ENCODE peak calls at places on chromosomes 16 and 17, in seven cellular contexts. One of them, this sample, is unnamed.

GRCh38 chr16:23286131-23286532 is 16.0 kb upstream of the SCNN1B start:
- DNase-seq in upper lobe of right lung: no peak
- DNase-seq in cardiac muscle cell: no peak
- DNase-seq in A549: no peak
- DNase-seq in heart right ventricle: no peak
- DNase-seq in stomach: no peak
- DNase-seq in CD8-positive, alpha-beta T cell: no peak
- DNase-seq in this sample: no peak

GRCh38 chr17:63071797-63072196 is 105.8 kb downstream of the TANC2 start:
- DNase-seq in upper lobe of right lung: no peak
- DNase-seq in A549: no peak
- DNase-seq in CD8-positive, alpha-beta T cell: no peak
- DNase-seq in cardiac muscle cell: no peak
- DNase-seq in stomach: no peak
- DNase-seq in heart right ventricle: no peak
- DNase-seq in this sample: no peak

GRCh38 chr16:85051710-85052082 is 24.1 kb downstream of the KIAA0513 start:
- DNase-seq in heart right ventricle: no peak
- DNase-seq in cardiac muscle cell: no peak
- DNase-seq in upper lobe of right lung: no peak
- DNase-seq in stomach: no peak
- DNase-seq in A549: no peak
- DNase-seq in CD8-positive, alpha-beta T cell: no peak
- DNase-seq in this sample: no peak

GRCh38 chr17:21299981-21300600 is 15.6 kb downstream of the MAP2K3 start:
- DNase-seq in CD8-positive, alpha-beta T cell: no peak
- DNase-seq in upper lobe of right lung: no peak
- DNase-seq in stomach: no peak
- DNase-seq in A549: no peak
- DNase-seq in cardiac muscle cell: no peak
- DNase-seq in heart right ventricle: no peak
- DNase-seq in this sample: no peak

GRCh38 chr16:67661101-67661661 is 421 bp downstream of the PARD6A start:
- DNase-seq in upper lobe of right lung: no peak
- DNase-seq in CD8-positive, alpha-beta T cell: no peak
- DNase-seq in cardiac muscle cell: peak
- DNase-seq in A549: peak
- DNase-seq in stomach: no peak
- DNase-seq in heart right ventricle: no peak
- DNase-seq in this sample: peak

GRCh38 chr16:14475370-14476139 is 154.5 kb downstream of the PARN start:
- DNase-seq in upper lobe of right lung: no peak
- DNase-seq in CD8-positive, alpha-beta T cell: no peak
- DNase-seq in heart right ventricle: no peak
- DNase-seq in stomach: peak
- DNase-seq in A549: peak
- DNase-seq in cardiac muscle cell: no peak
- DNase-seq in this sample: no peak

GRCh38 chr17:79862771-79863440 is 23.7 kb upstream of the CBX4 start:
- DNase-seq in stomach: no peak
- DNase-seq in cardiac muscle cell: no peak
- DNase-seq in heart right ventricle: no peak
- DNase-seq in CD8-positive, alpha-beta T cell: no peak
- DNase-seq in A549: no peak
- DNase-seq in upper lobe of right lung: no peak
- DNase-seq in this sample: no peak

GRCh38 chr16:89097528-89097846 is 3.8 kb downstream of the ACSF3 start:
- DNase-seq in upper lobe of right lung: no peak
- DNase-seq in heart right ventricle: no peak
- DNase-seq in stomach: no peak
- DNase-seq in A549: no peak
- DNase-seq in cardiac muscle cell: no peak
- DNase-seq in CD8-positive, alpha-beta T cell: no peak
- DNase-seq in this sample: no peak

GRCh38 chr17:68318103-68318991 is 27.1 kb downstream of the ARSG start:
- DNase-seq in CD8-positive, alpha-beta T cell: no peak
- DNase-seq in A549: peak
- DNase-seq in stomach: peak
- DNase-seq in cardiac muscle cell: no peak
- DNase-seq in upper lobe of right lung: no peak
- DNase-seq in heart right ventricle: no peak
- DNase-seq in this sample: no peak

GRCh38 chr16:86343111-86343642 is 167.2 kb upstream of the FOXF1 start:
- DNase-seq in upper lobe of right lung: no peak
- DNase-seq in A549: no peak
- DNase-seq in cardiac muscle cell: no peak
- DNase-seq in stomach: peak
- DNase-seq in CD8-positive, alpha-beta T cell: no peak
- DNase-seq in heart right ventricle: peak
- DNase-seq in this sample: no peak

GRCh38 chr17:60597297-60597696 is 2.7 kb upstream of the PPM1D start:
- DNase-seq in upper lobe of right lung: no peak
- DNase-seq in heart right ventricle: no peak
- DNase-seq in A549: no peak
- DNase-seq in stomach: no peak
- DNase-seq in cardiac muscle cell: no peak
- DNase-seq in CD8-positive, alpha-beta T cell: no peak
- DNase-seq in this sample: no peak

GRCh38 chr17:60599620-60600489 is at the start of gene PPM1D:
- DNase-seq in upper lobe of right lung: peak
- DNase-seq in cardiac muscle cell: peak
- DNase-seq in A549: peak
- DNase-seq in stomach: peak
- DNase-seq in CD8-positive, alpha-beta T cell: peak
- DNase-seq in heart right ventricle: peak
- DNase-seq in this sample: peak

GRCh38 chr17:60598001-60598736 is 1.8 kb upstream of the PPM1D start:
- DNase-seq in upper lobe of right lung: no peak
- DNase-seq in cardiac muscle cell: no peak
- DNase-seq in CD8-positive, alpha-beta T cell: no peak
- DNase-seq in A549: no peak
- DNase-seq in heart right ventricle: no peak
- DNase-seq in stomach: no peak
- DNase-seq in this sample: no peak

GRCh38 chr17:60600490-60601431 is 768 bp downstream of the PPM1D start:
- DNase-seq in stomach: peak
- DNase-seq in cardiac muscle cell: peak
- DNase-seq in A549: peak
- DNase-seq in CD8-positive, alpha-beta T cell: peak
- DNase-seq in heart right ventricle: peak
- DNase-seq in upper lobe of right lung: peak
- DNase-seq in this sample: no peak

GRCh38 chr17:60599220-60599619 is 773 bp upstream of the PPM1D start:
- DNase-seq in heart right ventricle: no peak
- DNase-seq in CD8-positive, alpha-beta T cell: no peak
- DNase-seq in cardiac muscle cell: no peak
- DNase-seq in upper lobe of right lung: no peak
- DNase-seq in A549: peak
- DNase-seq in stomach: no peak
- DNase-seq in this sample: no peak
- TF ChIP-seq CTCF in heart right ventricle: no peak
- TF ChIP-seq CTCF in CD8-positive, alpha-beta T cell: no peak
- TF ChIP-seq CTCF in cardiac muscle cell: no peak
- TF ChIP-seq CTCF in upper lobe of right lung: no peak
- TF ChIP-seq CTCF in A549: no peak
- TF ChIP-seq CTCF in stomach: no peak
- TF ChIP-seq CTCF in this sample: no peak

GRCh38 chr16:83137894-83138293 is 511.1 kb downstream of the CDH13 start:
- DNase-seq in CD8-positive, alpha-beta T cell: no peak
- DNase-seq in heart right ventricle: no peak
- DNase-seq in A549: no peak
- DNase-seq in upper lobe of right lung: no peak
- DNase-seq in cardiac muscle cell: no peak
- DNase-seq in stomach: no peak
- DNase-seq in this sample: no peak

GRCh38 chr16:83138512-83138911 is 511.7 kb downstream of the CDH13 start:
- DNase-seq in A549: no peak
- DNase-seq in heart right ventricle: no peak
- DNase-seq in upper lobe of right lung: no peak
- DNase-seq in cardiac muscle cell: no peak
- DNase-seq in CD8-positive, alpha-beta T cell: no peak
- DNase-seq in stomach: no peak
- DNase-seq in this sample: no peak

GRCh38 chr16:83136419-83136818 is 509.6 kb downstream of the CDH13 start:
- DNase-seq in A549: no peak
- DNase-seq in heart right ventricle: no peak
- DNase-seq in upper lobe of right lung: no peak
- DNase-seq in stomach: no peak
- DNase-seq in CD8-positive, alpha-beta T cell: no peak
- DNase-seq in cardiac muscle cell: no peak
- DNase-seq in this sample: no peak

GRCh38 chr16:83137326-83137770 is 510.6 kb downstream of the CDH13 start:
- DNase-seq in A549: no peak
- DNase-seq in stomach: peak
- DNase-seq in cardiac muscle cell: no peak
- DNase-seq in CD8-positive, alpha-beta T cell: no peak
- DNase-seq in heart right ventricle: no peak
- DNase-seq in upper lobe of right lung: no peak
- DNase-seq in this sample: peak

DNA sequence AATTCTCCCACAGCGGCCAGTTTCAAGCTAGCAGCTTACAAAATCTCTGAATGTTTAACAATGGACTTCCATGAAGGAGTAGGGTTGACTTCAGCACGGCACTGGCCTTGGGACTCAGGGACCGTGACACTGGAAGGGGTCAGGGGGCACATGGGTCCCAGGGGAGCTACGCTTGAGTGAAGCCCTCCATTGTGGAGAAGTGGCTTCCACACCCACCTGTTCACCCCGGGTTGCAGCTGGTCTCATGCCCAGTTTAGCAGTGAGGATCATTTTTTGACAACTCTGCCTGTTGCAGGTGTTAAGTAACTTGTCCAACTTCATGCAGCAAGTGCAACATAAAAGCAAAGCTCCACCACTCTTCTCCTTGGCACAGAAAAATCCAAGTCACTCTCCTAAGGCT is 510.2 kb downstream of the CDH13 start:
- DNase-seq in upper lobe of right lung: no peak
- DNase-seq in CD8-positive, alpha-beta T cell: no peak
- DNase-seq in A549: no peak
- DNase-seq in cardiac muscle cell: no peak
- DNase-seq in heart right ventricle: no peak
- DNase-seq in stomach: no peak
- DNase-seq in this sample: no peak
- H3K4me3 ChIP-seq in upper lobe of right lung: peak
- H3K4me3 ChIP-seq in CD8-positive, alpha-beta T cell: no peak
- H3K4me3 ChIP-seq in A549: no peak
- H3K4me3 ChIP-seq in cardiac muscle cell: no peak
- H3K4me3 ChIP-seq in heart right ventricle: no peak
- H3K4me3 ChIP-seq in stomach: peak
- H3K4me3 ChIP-seq in this sample: no peak

GRCh38 chr17:32496348-32497078 is 9.7 kb downstream of the CDK5R1 start:
- DNase-seq in cardiac muscle cell: peak
- DNase-seq in CD8-positive, alpha-beta T cell: no peak
- DNase-seq in upper lobe of right lung: peak
- DNase-seq in A549: no peak
- DNase-seq in stomach: no peak
- DNase-seq in heart right ventricle: no peak
- DNase-seq in this sample: no peak

GRCh38 chr17:32498362-32498761 is 11.6 kb downstream of the CDK5R1 start:
- DNase-seq in stomach: no peak
- DNase-seq in upper lobe of right lung: peak
- DNase-seq in cardiac muscle cell: no peak
- DNase-seq in CD8-positive, alpha-beta T cell: no peak
- DNase-seq in heart right ventricle: no peak
- DNase-seq in A549: no peak
- DNase-seq in this sample: no peak

GRCh38 chr17:32495347-32496253 is 8.8 kb downstream of the CDK5R1 start:
- DNase-seq in heart right ventricle: peak
- DNase-seq in A549: no peak
- DNase-seq in cardiac muscle cell: peak
- DNase-seq in stomach: no peak
- DNase-seq in CD8-positive, alpha-beta T cell: no peak
- DNase-seq in upper lobe of right lung: peak
- DNase-seq in this sample: no peak

GRCh38 chr17:32494621-32495346 is 8.0 kb downstream of the CDK5R1 start:
- DNase-seq in CD8-positive, alpha-beta T cell: no peak
- DNase-seq in cardiac muscle cell: no peak
- DNase-seq in A549: no peak
- DNase-seq in stomach: no peak
- DNase-seq in upper lobe of right lung: no peak
- DNase-seq in heart right ventricle: no peak
- DNase-seq in this sample: no peak

DNA sequence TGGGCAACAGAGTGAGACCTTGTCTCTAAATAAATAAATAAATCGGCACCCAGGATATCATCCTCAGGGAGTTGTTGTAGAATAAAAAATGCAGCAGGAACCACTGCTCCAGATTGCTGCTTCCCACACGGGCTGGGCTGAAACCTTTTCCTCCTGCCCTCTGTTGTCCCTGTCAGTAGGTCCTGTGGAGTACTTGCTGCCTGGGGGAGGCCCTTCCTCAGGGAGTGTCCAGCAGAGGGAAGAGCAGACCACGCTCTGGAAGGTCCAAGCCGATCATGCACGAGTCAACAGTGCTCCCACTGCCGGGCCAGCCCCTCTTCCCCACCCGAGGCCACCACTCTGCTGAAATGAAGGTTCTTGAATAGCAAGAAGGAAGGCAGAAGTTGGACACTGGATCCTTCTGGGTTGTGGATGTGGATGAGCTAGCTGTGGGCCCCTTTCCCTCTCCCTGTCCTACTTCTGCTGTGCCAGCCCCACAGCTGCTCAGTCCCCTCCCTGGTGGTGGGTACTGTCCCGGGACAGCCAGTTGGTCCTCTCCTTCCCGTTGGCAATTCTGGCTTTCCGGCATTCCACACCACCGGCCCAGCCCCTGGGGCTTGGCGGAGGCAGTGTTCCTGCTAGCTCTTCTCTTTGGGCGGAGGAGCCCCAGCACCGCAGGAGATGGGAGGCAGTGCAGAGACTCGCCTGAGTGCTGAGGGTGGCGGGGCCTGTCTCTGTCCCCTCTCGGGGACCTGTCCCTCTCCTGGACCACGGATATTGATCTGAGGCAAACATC is 10.8 kb downstream of the CDK5R1 start:
- DNase-seq in heart right ventricle: no peak
- DNase-seq in A549: no peak
- DNase-seq in upper lobe of right lung: peak
- DNase-seq in CD8-positive, alpha-beta T cell: no peak
- DNase-seq in cardiac muscle cell: no peak
- DNase-seq in stomach: no peak
- DNase-seq in this sample: no peak
- TF ChIP-seq CTCF in heart right ventricle: peak
- TF ChIP-seq CTCF in A549: no peak
- TF ChIP-seq CTCF in upper lobe of right lung: no peak
- TF ChIP-seq CTCF in CD8-positive, alpha-beta T cell: no peak
- TF ChIP-seq CTCF in cardiac muscle cell: peak
- TF ChIP-seq CTCF in stomach: no peak
- TF ChIP-seq CTCF in this sample: peak

DNA sequence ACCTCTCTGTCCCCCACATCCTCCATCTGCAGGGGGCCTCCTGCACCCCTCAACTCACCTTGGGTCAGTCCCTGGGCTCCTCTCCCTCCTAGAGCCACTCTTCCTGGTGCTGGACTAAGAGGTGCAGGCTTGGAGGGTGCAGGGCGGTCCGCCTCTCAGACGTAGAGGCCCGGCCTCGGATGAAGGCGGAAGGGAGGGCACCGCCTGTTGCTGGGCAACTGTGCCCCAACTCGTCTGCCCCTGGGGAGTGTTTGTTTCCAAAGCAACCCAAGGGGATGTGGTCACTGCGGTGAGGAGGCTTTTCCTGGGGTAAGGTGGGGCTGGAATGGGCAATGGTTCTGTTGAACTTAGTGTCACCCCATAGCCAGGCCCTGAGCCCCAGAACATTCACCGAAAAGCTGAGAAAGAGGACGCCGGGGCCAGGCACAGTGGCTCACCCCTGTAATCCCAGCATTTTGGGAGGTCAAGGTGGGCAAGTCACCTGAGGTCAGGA is at the start of gene C16orf54:
- DNase-seq in stomach: peak
- DNase-seq in A549: no peak
- DNase-seq in upper lobe of right lung: peak
- DNase-seq in heart right ventricle: peak
- DNase-seq in cardiac muscle cell: no peak
- DNase-seq in CD8-positive, alpha-beta T cell: peak
- DNase-seq in this sample: no peak
- H3K4me3 ChIP-seq in stomach: peak
- H3K4me3 ChIP-seq in A549: no peak
- H3K4me3 ChIP-seq in upper lobe of right lung: peak
- H3K4me3 ChIP-seq in heart right ventricle: no peak
- H3K4me3 ChIP-seq in cardiac muscle cell: no peak
- H3K4me3 ChIP-seq in CD8-positive, alpha-beta T cell: peak
- H3K4me3 ChIP-seq in this sample: no peak